ENCODE peak calls at places on chromosomes 1 and 21, in four cellular contexts. C is stimulated activated CD4-positive, alpha-beta T cell treated with anti-CD3 and anti-CD28 coated beads, Interleukin-1b, Interleukin-23, amount 100 ng/mL, for 24 hours; G is AG08395; Q is left ventricle myocardium inferior. F is an unnamed sample.

GRCh38 chr1:31374511-31375196 is 1.8 kb upstream of the FABP3 start:
- DNase-seq in C (no peak), G (no peak), Q (peak), F (peak)

GRCh38 chr1:8481650-8482380 is 163.9 kb downstream of the SLC45A1 start:
- DNase-seq in C (no peak), G (no peak), Q (no peak), F (no peak)

GRCh38 chr1:110380667-110381283 is 10.1 kb downstream of the SLC16A4 start:
- DNase-seq in C (no peak), G (no peak), Q (no peak), F (no peak)

GRCh38 chr1:8903908-8904650 is 25.6 kb upstream of the ENO1 start:
- DNase-seq in C (no peak), G (peak), Q (no peak), F (peak)

GRCh38 chr1:147247656-147248238 is 5.3 kb downstream of the CHD1L start:
- DNase-seq in C (no peak), G (no peak), Q (no peak), F (no peak)

GRCh38 chr1:61081637-61082335 is 575 bp upstream of the NFIA start:
- DNase-seq in C (peak), G (no peak), Q (peak), F (peak)

GRCh38 chr1:112614460-112615065 is 4.4 kb downstream of the ST7L start:
- DNase-seq in C (no peak), G (peak), Q (no peak), F (peak)

GRCh38 chr1:33239487-33239886 is 16.8 kb upstream of the ZNF362 start:
- DNase-seq in C (no peak), G (no peak), Q (no peak), F (no peak)

GRCh38 chr1:15206418-15207030 is 40.5 kb upstream of the FHAD1 start:
- DNase-seq in C (no peak), G (no peak), Q (no peak), F (no peak)

GRCh38 chr1:231949277-231950122 is 322.9 kb downstream of the DISC1 start:
- DNase-seq in C (no peak), G (no peak), Q (peak), F (no peak)

GRCh38 chr1:226371049-226371694 is 36.7 kb downstream of the PARP1 start:
- DNase-seq in C (no peak), G (no peak), Q (no peak), F (no peak)

GRCh38 chr1:201511925-201512539 is 5.1 kb upstream of the CSRP1 start:
- DNase-seq in C (no peak), G (peak), Q (peak), F (peak)

GRCh38 chr1:197180252-197180878 is 33.9 kb upstream of the ASPM start:
- DNase-seq in C (no peak), G (peak), Q (no peak), F (peak)

GRCh38 chr1:47906009-47906432 is 91.2 kb downstream of the TRABD2B start:
- DNase-seq in C (no peak), G (peak), Q (no peak), F (peak)

GRCh38 chr1:202462342-202463076 is 114.0 kb downstream of the PPP1R12B start:
- DNase-seq in C (no peak), G (no peak), Q (no peak), F (no peak)

GRCh38 chr1:36156329-36157114 is 562 bp downstream of the MAP7D1 start:
- DNase-seq in C (peak), G (no peak), Q (peak), F (peak)

GRCh38 chr1:160877221-160877620 is 7.8 kb downstream of the ITLN1 start:
- DNase-seq in C (no peak), G (no peak), Q (no peak), F (no peak)

GRCh38 chr1:14755518-14756252 is 157.2 kb downstream of the KAZN start:
- DNase-seq in C (no peak), G (no peak), Q (no peak), F (no peak)

GRCh38 chr1:22747021-22747734 is 36.5 kb downstream of the EPHB2 start:
- DNase-seq in C (no peak), G (peak), Q (no peak), F (peak)

GRCh38 chr1:190477687-190478192 is at the start of gene BRINP3:
- DNase-seq in C (no peak), G (no peak), Q (no peak), F (no peak)

GRCh38 chr1:64378826-64379225 is 91.1 kb upstream of the CACHD1 start:
- DNase-seq in C (no peak), G (no peak), Q (no peak), F (no peak)

GRCh38 chr21:26546698-26547097 is 26.4 kb downstream of the CYYR1 start:
- DNase-seq in C (no peak), G (no peak), Q (peak), F (no peak)

GRCh38 chr1:101312192-101312591 is 75.4 kb downstream of the S1PR1 start:
- DNase-seq in C (no peak), G (no peak), Q (no peak), F (no peak)

GRCh38 chr1:230273141-230273710 is 152.9 kb downstream of the PGBD5 start:
- DNase-seq in C (no peak), G (no peak), Q (no peak), F (no peak)

GRCh38 chr1:209746469-209747269 is 9.2 kb upstream of the TRAF3IP3 start:
- DNase-seq in C (no peak), G (no peak), Q (no peak), F (no peak)

F was measured in AG20443.